ENCODE peak calls at places on chromosomes 16 and 17, in seven cellular contexts. K is SK-N-SH, W is HCT116, S is GM12878, V is H1, Q is K562, J is HepG2. D is an unnamed sample. For H3K36me3, the result is how much of the 10 kb centered on the place peaks cover.

GRCh38 chr17:27533874-27534815 is 77.9 kb downstream of the KSR1 start:
- DNase-seq in K (no peak), Q (no peak), V (no peak), J (no peak), W (no peak), S (no peak), D (no peak)

GRCh38 chr17:80882323-80882722 is 109.3 kb upstream of the CHMP6 start:
- DNase-seq in K (no peak), V (no peak), Q (no peak), S (no peak), J (no peak), W (no peak), D (no peak)

GRCh38 chr16:50670476-50670875 is 10.6 kb downstream of the SNX20 start:
- DNase-seq in Q (no peak), W (no peak), K (no peak), S (no peak), V (no peak), J (no peak), D (no peak)

GRCh38 chr16:89246903-89247733 is 29.6 kb downstream of the ZNF778 start:
- DNase-seq in W (peak), V (peak), J (peak), K (peak), Q (peak), S (peak), D (peak)

GRCh38 chr17:8825802-8826201 is 26.6 kb upstream of the MFSD6L start:
- DNase-seq in J (no peak), W (no peak), Q (no peak), S (no peak), K (no peak), V (peak), D (no peak)

GRCh38 chr17:45118691-45119090 is 13.6 kb downstream of the PLCD3 start:
- DNase-seq in J (no peak), W (no peak), S (no peak), V (no peak), K (no peak), Q (no peak), D (no peak)

GRCh38 chr17:75152971-75153853 is 1.1 kb downstream of the JPT1 start:
- DNase-seq in J (peak), W (no peak), S (no peak), Q (peak), K (peak), V (no peak), D (no peak)

GRCh38 chr17:69501591-69502468 is 87.3 kb downstream of the MAP2K6 start:
- DNase-seq in V (no peak), Q (no peak), W (no peak), S (no peak), K (no peak), J (peak), D (no peak)

GRCh38 chr16:12584488-12585233 is 219.0 kb downstream of the CPPED1 start:
- DNase-seq in S (no peak), W (no peak), V (no peak), J (peak), K (no peak), Q (peak), D (no peak)

GRCh38 chr16:12896562-12896961 is 4.8 kb upstream of the SHISA9 start:
- DNase-seq in Q (peak), W (peak), V (no peak), S (no peak), J (peak), K (peak), D (no peak)

GRCh38 chr16:28897826-28898225 is 19.5 kb downstream of the ATP2A1 start:
- DNase-seq in S (no peak), K (no peak), J (no peak), Q (no peak), V (no peak), W (no peak), D (no peak)

GRCh38 chr17:30237296-30238002 is 2.0 kb upstream of the SLC6A4 start:
- DNase-seq in V (peak), K (no peak), J (no peak), Q (no peak), W (no peak), S (no peak), D (no peak)

GRCh38 chr17:2400474-2400866 is 390 bp downstream of the MNT start:
- DNase-seq in J (peak), S (no peak), W (no peak), K (peak), Q (peak), V (peak), D (no peak)

GRCh38 chr17:82936768-82937171 is 96.9 kb upstream of the ZNF750 start:
- DNase-seq in Q (no peak), S (no peak), J (no peak), W (no peak), K (no peak), V (no peak), D (no peak)

GRCh38 chr17:9239821-9240658 is 218.7 kb downstream of the NTN1 start:
- DNase-seq in S (no peak), W (peak), J (no peak), Q (peak), K (peak), V (peak), D (no peak)

GRCh38 chr17:57004944-57005579 is 27.1 kb downstream of the SCPEP1 start:
- DNase-seq in Q (peak), K (no peak), J (no peak), S (peak), V (no peak), W (no peak), D (no peak)

GRCh38 chr16:51556694-51557327 is 405.7 kb upstream of the SALL1 start:
- DNase-seq in W (no peak), V (no peak), Q (no peak), J (no peak), S (no peak), K (no peak), D (no peak)

GRCh38 chr17:82256242-82256894 is 17.1 kb downstream of the CSNK1D start:
- DNase-seq in W (no peak), S (no peak), V (no peak), J (no peak), Q (no peak), K (no peak), D (no peak)

GRCh38 chr16:19153876-19154275 is 14.2 kb upstream of the SYT17 start:
- DNase-seq in W (peak), J (no peak), S (no peak), V (no peak), Q (peak), K (peak), D (no peak)

GRCh38 chr16:8893426-8893825 is 11.3 kb downstream of the LITAFD start:
- DNase-seq in V (no peak), W (no peak), Q (no peak), S (no peak), K (no peak), J (no peak), D (no peak)

GRCh38 chr17:39461911-39462641 is 790 bp downstream of the CDK12 start:
- DNase-seq in K (peak), W (no peak), V (peak), Q (peak), S (peak), J (peak), D (no peak)

GRCh38 chr16:68284847-68285246 is 20.5 kb downstream of the SLC7A6 start:
- DNase-seq in S (peak), Q (no peak), K (no peak), W (no peak), V (no peak), J (no peak), D (no peak)

GRCh38 chr16:76970087-76970744 is 220.8 kb upstream of the MON1B start:
- DNase-seq in V (no peak), J (no peak), K (no peak), W (no peak), S (no peak), Q (no peak), D (no peak)

GRCh38 chr17:16286947-16287562 is 66.2 kb downstream of the CENPV start:
- DNase-seq in W (no peak), J (no peak), S (peak), V (peak), K (no peak), Q (peak), D (no peak)

GRCh38 chr17:36627101-36627500 is 25.7 kb downstream of the MRM1 start:
- DNase-seq in Q (no peak), K (peak), J (no peak), S (no peak), W (no peak), V (peak), D (no peak)

GRCh38 chr17:38705803-38706624 is 941 bp downstream of the MLLT6 start:
- DNase-seq in S (no peak), V (peak), W (no peak), J (peak), K (peak), Q (peak), D (no peak)

GRCh38 chr17:58337126-58337599 is 8.6 kb upstream of the TSPOAP1 start:
- DNase-seq in Q (peak), S (no peak), K (peak), W (no peak), V (no peak), J (no peak), D (no peak)

GRCh38 chr16:53821487-53821886 is 117.5 kb downstream of the FTO start:
- DNase-seq in V (no peak), W (no peak), S (no peak), K (no peak), J (no peak), Q (no peak), D (no peak)

GRCh38 chr16:53053967-53054669 is 673 bp upstream of the CHD9 start:
- DNase-seq in S (no peak), Q (peak), K (peak), V (no peak), W (no peak), J (peak), D (no peak)

GRCh38 chr17:64410750-64411490 is 20.3 kb upstream of the PECAM1 start:
- DNase-seq in V (no peak), Q (no peak), S (no peak), J (no peak), W (no peak), K (no peak), D (no peak)

GRCh38 chr17:83177611-83178532 is 98.5 kb downstream of the METRNL start:
- DNase-seq in J (no peak), V (peak), W (no peak), K (peak), Q (no peak), S (no peak), D (no peak)

GRCh38 chr17:19409509-19409908 is 1.5 kb upstream of the RNF112 start:
- DNase-seq in W (peak), K (no peak), J (no peak), Q (no peak), V (no peak), S (no peak), D (no peak)
- TF ChIP-seq YY1 in W (peak), K (no peak), J (no peak), Q (no peak), V (no peak), S (no peak), D (no peak)

GRCh38 chr17:48681609-48682008 is 40.7 kb downstream of the PRAC1 start:
- DNase-seq in W (no peak), Q (no peak), K (no peak), V (no peak), J (no peak), S (no peak), D (no peak)

GRCh38 chr17:48676963-48677558 is 45.3 kb downstream of the PRAC1 start:
- DNase-seq in W (no peak), S (no peak), Q (no peak), V (no peak), K (no peak), J (no peak), D (no peak)

GRCh38 chr17:48678141-48678971 is 44.0 kb downstream of the PRAC1 start:
- DNase-seq in J (peak), V (peak), K (peak), S (peak), W (peak), Q (peak), D (peak)

DNA sequence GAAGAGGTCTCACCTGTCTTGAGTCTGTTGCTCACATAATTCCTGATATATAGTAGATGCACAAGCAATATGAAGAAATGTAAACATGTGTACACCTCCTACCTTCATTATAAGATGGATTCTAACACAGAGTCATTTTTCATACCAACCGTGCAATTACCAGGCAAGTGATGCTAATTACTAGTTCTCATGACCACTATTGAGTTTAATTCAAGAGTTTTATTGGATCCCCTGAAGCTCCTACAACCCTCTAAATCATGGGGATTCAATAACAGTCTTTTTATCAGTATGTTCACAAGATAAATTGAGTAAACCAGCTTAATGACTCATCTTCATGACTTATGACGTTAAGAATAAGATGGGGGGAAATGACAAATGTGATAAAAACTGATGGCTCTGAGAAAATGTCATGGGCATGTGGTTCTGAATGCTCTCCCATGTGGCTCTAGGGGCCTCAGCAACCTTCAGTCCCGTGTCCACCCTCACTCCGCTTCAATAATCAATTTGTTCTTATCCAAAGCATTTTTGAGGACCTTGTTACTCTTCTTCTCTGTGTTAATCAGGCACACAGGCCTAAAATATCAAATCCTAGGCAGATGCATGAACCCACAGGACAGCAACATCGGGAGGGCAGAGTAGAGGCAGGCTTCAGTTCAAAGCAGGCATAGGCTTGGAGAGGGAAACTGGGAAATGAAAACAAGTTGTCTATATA is 42.8 kb downstream of the PRAC1 start:
- DNase-seq in Q (no peak), J (no peak), K (no peak), W (no peak), V (no peak), S (no peak), D (no peak)
- H3K36me3 ChIP-seq in Q (under half), J (under half), K (under half), W (under half), V (under half), S (under half), D (under half)

DNA sequence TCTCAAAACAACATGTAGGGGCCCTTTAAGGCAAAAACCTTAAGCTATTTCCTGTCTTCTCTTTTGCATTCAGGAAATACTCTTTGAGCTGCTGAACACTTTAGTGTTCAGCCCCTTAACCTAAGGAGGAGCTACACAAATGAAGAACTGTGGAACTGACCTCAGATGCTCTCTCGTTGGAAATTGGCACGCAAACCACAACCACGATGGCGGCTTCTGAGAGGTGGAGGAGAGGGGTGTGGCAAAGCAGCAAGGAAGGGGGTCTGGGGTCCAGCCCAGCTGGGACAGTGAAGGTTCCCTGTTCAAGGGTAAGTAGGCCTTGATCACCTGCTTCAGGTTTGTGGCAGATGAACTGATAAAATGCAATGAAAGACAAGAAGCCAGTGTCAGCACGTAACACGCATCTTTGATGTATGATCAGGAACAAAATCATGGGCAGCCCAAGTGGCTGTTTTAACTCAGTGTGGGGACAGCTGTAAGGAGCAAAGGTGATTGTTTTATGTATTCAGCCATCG is 291.6 kb upstream of the TNRC6C start:
- DNase-seq in S (no peak), Q (no peak), W (no peak), J (no peak), K (no peak), V (no peak), D (no peak)
- TF ChIP-seq YY1 in S (no peak), Q (no peak), W (no peak), J (no peak), K (no peak), V (no peak), D (no peak)

GRCh38 chr17:78421534-78422266 is 43.3 kb downstream of the PGS1 start:
- DNase-seq in S (peak), K (peak), J (peak), Q (peak), V (peak), W (peak), D (peak)
- H3K36me3 ChIP-seq in S (under half), K (half or more), J (half or more), Q (half or more), V (under half), W (under half), D (half or more)

D was measured in NT2/D1.